ENCODE peak calls at places on chromosomes 11 and 22, in ten cellular contexts. E is lung; S is CD8-positive, alpha-beta memory T cell; F is HCT116; M is endodermal cell; K is left ventricle myocardium inferior; I is stomach; R is tibial artery; V is tibial nerve; P is right atrium auricular region. G is an unnamed sample. For H3K9me3, the result is how much of the 10 kb centered on the place peaks cover.

GRCh38 chr22:40484906-40485660 is 114.7 kb downstream of the SGSM3 start:
- DNase-seq in F (no peak), P (no peak), I (no peak), K (no peak), S (no peak), R (no peak), M (no peak), V (no peak), E (no peak), G (no peak)

GRCh38 chr11:67519726-67520125 is 3.5 kb downstream of the CABP2 start:
- DNase-seq in E (no peak), F (no peak), S (no peak), K (no peak), V (no peak), M (no peak), I (no peak), P (no peak), R (no peak), G (no peak)

GRCh38 chr11:28965824-28966223 is 857.6 kb downstream of the METTL15 start:
- DNase-seq in V (no peak), R (no peak), I (no peak), S (no peak), P (no peak), F (no peak), M (no peak), E (no peak), K (no peak), G (no peak)

GRCh38 chr11:77747381-77747969 is 73.0 kb downstream of the RSF1 start:
- DNase-seq in P (no peak), R (no peak), M (no peak), V (no peak), S (no peak), K (no peak), E (no peak), I (no peak), F (no peak), G (no peak)

GRCh38 chr11:121722431-121723256 is 269.9 kb upstream of the SORL1-AS1 start:
- DNase-seq in K (peak), F (no peak), R (peak), V (peak), M (peak), E (peak), P (peak), S (no peak), I (peak), G (peak)

GRCh38 chr11:112042161-112042960 is 17.2 kb downstream of the DLAT start:
- DNase-seq in R (no peak), K (no peak), F (peak), S (no peak), P (no peak), M (no peak), V (no peak), E (no peak), I (no peak), G (no peak)

GRCh38 chr11:101436511-101437142 is 147.2 kb downstream of the TRPC6 start:
- DNase-seq in V (no peak), S (no peak), R (no peak), E (no peak), F (peak), K (no peak), I (peak), M (peak), P (no peak), G (peak)

GRCh38 chr11:71474771-71475483 is 21.9 kb downstream of the NADSYN1 start:
- DNase-seq in P (no peak), E (no peak), I (no peak), K (no peak), S (peak), F (no peak), R (no peak), V (no peak), M (no peak), G (no peak)

GRCh38 chr22:42091446-42091764 is 833 bp upstream of the NDUFA6 start:
- DNase-seq in F (no peak), M (no peak), I (no peak), S (no peak), K (no peak), P (no peak), E (no peak), R (no peak), V (no peak), G (no peak)

GRCh38 chr11:132895340-132895739 is 637.0 kb downstream of the OPCML start:
- DNase-seq in K (no peak), S (no peak), V (no peak), I (no peak), P (no peak), E (no peak), F (no peak), M (no peak), R (no peak), G (no peak)

GRCh38 chr22:46758098-46758497 is 4.4 kb upstream of the TBC1D22A start:
- DNase-seq in I (no peak), S (no peak), F (no peak), P (no peak), R (no peak), V (no peak), E (no peak), K (no peak), M (no peak), G (no peak)

GRCh38 chr11:35622070-35622469 is 3.8 kb downstream of the FJX1 start:
- DNase-seq in I (no peak), P (no peak), R (no peak), F (no peak), S (no peak), V (no peak), K (no peak), M (no peak), E (no peak), G (no peak)

GRCh38 chr11:69667619-69668604 is 7.2 kb downstream of the LTO1 start:
- DNase-seq in F (no peak), P (no peak), E (no peak), I (no peak), M (peak), K (no peak), R (no peak), V (no peak), S (no peak), G (no peak)

GRCh38 chr11:67071420-67072284 is 15.0 kb downstream of the RHOD start:
- DNase-seq in F (no peak), V (peak), M (peak), P (peak), R (peak), I (peak), S (peak), E (peak), K (peak), G (peak)

GRCh38 chr22:22195265-22196017 is 49.1 kb upstream of the VPREB1 start:
- DNase-seq in I (peak), V (peak), M (peak), P (no peak), K (no peak), E (peak), R (peak), F (peak), S (peak), G (no peak)

GRCh38 chr22:19889951-19890350 is 35.3 kb upstream of the GNB1L start:
- DNase-seq in I (no peak), P (no peak), R (no peak), M (no peak), K (no peak), F (no peak), E (no peak), S (no peak), V (no peak), G (no peak)

GRCh38 chr11:12042215-12042676 is 33.8 kb upstream of the DKK3 start:
- DNase-seq in E (no peak), V (no peak), I (no peak), P (no peak), F (peak), S (no peak), R (no peak), M (no peak), K (no peak), G (no peak)

GRCh38 chr11:16981651-16982194 is 32.5 kb downstream of the PLEKHA7 start:
- DNase-seq in V (peak), S (no peak), M (peak), K (no peak), R (no peak), I (peak), E (no peak), P (no peak), F (peak), G (no peak)

GRCh38 chr11:71477637-71478011 is 24.6 kb downstream of the NADSYN1 start:
- DNase-seq in F (no peak), V (no peak), K (no peak), R (no peak), I (no peak), S (no peak), M (peak), P (no peak), E (no peak), G (no peak)

GRCh38 chr11:105486929-105487328 is 122.9 kb upstream of the GRIA4 start:
- DNase-seq in F (no peak), P (no peak), E (no peak), S (no peak), V (no peak), K (no peak), I (no peak), M (no peak), R (no peak), G (no peak)

GRCh38 chr22:38317995-38318715 is 922 bp upstream of the CSNK1E start:
- DNase-seq in M (peak), E (peak), R (peak), V (peak), F (peak), P (peak), K (peak), I (peak), S (no peak), G (peak)

GRCh38 chr22:17077255-17077654 is 7.5 kb upstream of the IL17RA start:
- DNase-seq in R (no peak), F (no peak), I (no peak), M (no peak), S (no peak), E (no peak), K (no peak), V (no peak), P (no peak), G (no peak)

GRCh38 chr11:88167853-88168252 is 7.4 kb downstream of the RAB38 start:
- DNase-seq in S (no peak), I (no peak), F (no peak), R (no peak), M (no peak), P (no peak), E (no peak), K (no peak), V (no peak), G (no peak)

GRCh38 chr22:19166421-19166820 is 12.1 kb downstream of the SLC25A1 start:
- DNase-seq in K (no peak), V (no peak), I (no peak), E (no peak), M (no peak), F (no peak), P (no peak), S (no peak), R (no peak), G (no peak)

GRCh38 chr11:34266090-34266912 is 91.5 kb downstream of the ABTB2 start:
- DNase-seq in M (no peak), S (no peak), F (no peak), V (peak), E (no peak), I (no peak), R (peak), K (peak), P (peak), G (peak)

GRCh38 chr11:63769044-63769718 is 606 bp upstream of the ZFTA start:
- DNase-seq in K (peak), R (no peak), I (no peak), M (peak), V (no peak), S (peak), F (no peak), P (peak), E (no peak), G (peak)

GRCh38 chr11:6926208-6927029 is at the start of gene ZNF215:
- DNase-seq in K (peak), S (peak), I (peak), F (peak), M (peak), P (peak), E (peak), R (peak), V (peak), G (peak)

GRCh38 chr11:2867722-2868548 is 17.6 kb downstream of the CDKN1C start:
- DNase-seq in P (no peak), R (no peak), F (no peak), V (no peak), E (no peak), S (no peak), K (no peak), M (no peak), I (no peak), G (no peak)

GRCh38 chr11:10693509-10694071 is at the start of gene IRAG1:
- DNase-seq in P (no peak), M (no peak), S (no peak), F (no peak), V (peak), I (peak), E (no peak), K (peak), R (peak), G (peak)

GRCh38 chr22:37304595-37305343 is 22.5 kb downstream of the CYTH4 start:
- DNase-seq in R (no peak), F (no peak), K (no peak), V (no peak), P (no peak), I (no peak), S (no peak), M (no peak), E (no peak), G (no peak)

GRCh38 chr11:114353448-114353847 is 46.9 kb downstream of the C11orf71 start:
- DNase-seq in P (no peak), F (no peak), R (no peak), V (no peak), S (no peak), E (no peak), I (no peak), K (no peak), M (no peak), G (no peak)

GRCh38 chr11:69471329-69472052 is 10.0 kb upstream of the LINC01488 start:
- DNase-seq in V (no peak), R (no peak), P (no peak), K (peak), M (peak), I (no peak), F (no peak), E (no peak), S (no peak), G (no peak)

GRCh38 chr11:6925636-6926207 is 504 bp upstream of the ZNF215 start:
- DNase-seq in V (no peak), F (peak), E (no peak), S (no peak), P (no peak), K (no peak), I (no peak), M (peak), R (no peak), G (no peak)

GRCh38 chr11:11989774-11990744 is 18.4 kb downstream of the DKK3 start:
- DNase-seq in R (no peak), K (no peak), F (no peak), M (peak), I (no peak), P (peak), E (no peak), V (no peak), S (no peak), G (peak)

GRCh38 chr11:117175104-117175503 is 3.4 kb upstream of the SIDT2 start:
- DNase-seq in K (no peak), P (no peak), I (peak), M (no peak), R (no peak), V (no peak), E (no peak), S (no peak), F (no peak), G (no peak)

GRCh38 chr22:49660321-49660720 is 167.4 kb downstream of the BRD1 start:
- DNase-seq in V (no peak), I (no peak), F (no peak), R (no peak), M (no peak), K (no peak), S (no peak), E (no peak), P (no peak), G (peak)

GRCh38 chr22:27588915-27589314 is 212.6 kb downstream of the MN1 start:
- DNase-seq in E (no peak), R (no peak), K (no peak), S (no peak), F (no peak), M (no peak), P (no peak), V (no peak), I (no peak), G (no peak)

GRCh38 chr11:30406978-30407762 is 84.3 kb downstream of the ARL14EP start:
- DNase-seq in M (peak), R (no peak), P (no peak), F (no peak), I (no peak), K (no peak), V (no peak), E (no peak), S (no peak), G (no peak)

GRCh38 chr22:43883012-43883661 is 8.7 kb downstream of the PNPLA5 start:
- DNase-seq in P (no peak), M (peak), V (no peak), E (no peak), I (peak), K (no peak), R (no peak), S (peak), F (peak), G (no peak)

GRCh38 chr22:48627966-48628365 is 1199.7 kb downstream of the BRD1 start:
- DNase-seq in P (no peak), V (no peak), M (no peak), F (no peak), E (no peak), K (no peak), I (no peak), R (no peak), S (no peak), G (no peak)

GRCh38 chr22:48629631-48630443 is 1197.8 kb downstream of the BRD1 start:
- DNase-seq in K (no peak), V (no peak), S (no peak), F (no peak), M (no peak), E (no peak), R (no peak), I (no peak), P (no peak), G (no peak)

GRCh38 chr22:48624401-48624800 is 1203.3 kb downstream of the BRD1 start:
- DNase-seq in F (no peak), V (no peak), R (no peak), E (no peak), S (no peak), K (no peak), P (no peak), M (no peak), I (no peak), G (no peak)

GRCh38 chr22:48628891-48629559 is 1198.6 kb downstream of the BRD1 start:
- DNase-seq in S (no peak), E (no peak), P (no peak), V (no peak), M (peak), F (no peak), K (no peak), I (no peak), R (no peak), G (no peak)

DNA sequence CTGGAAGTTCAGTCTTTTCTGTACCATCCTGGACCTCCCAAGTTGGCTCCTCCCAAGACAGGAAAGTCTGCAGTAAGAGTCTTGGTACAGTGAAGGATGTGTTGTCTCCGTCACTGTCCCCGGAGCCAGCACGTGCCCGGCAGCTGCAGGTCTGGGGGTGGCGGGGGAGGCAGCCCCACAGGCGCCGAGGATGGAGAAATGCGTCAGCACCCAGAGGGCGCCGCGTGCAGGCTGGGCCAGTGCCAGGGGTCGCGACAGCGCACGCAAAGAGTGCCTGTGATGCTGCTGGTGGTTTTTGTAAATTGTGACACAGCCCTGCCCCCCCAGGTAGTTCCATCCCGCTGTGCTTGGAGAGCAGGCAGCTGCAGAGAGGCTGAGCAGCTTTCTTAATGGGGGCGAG is 1200.5 kb downstream of the BRD1 start:
- DNase-seq in E (no peak), R (no peak), S (no peak), V (no peak), F (no peak), I (no peak), M (no peak), P (no peak), K (no peak), G (no peak)
- H3K9me3 ChIP-seq in E (under half), R (under half), S (under half), V (under half), F (under half), I (under half), M (under half), P (under half), K (under half), G (under half)

GRCh38 chr11:73559758-73560157 is 38.2 kb downstream of the FAM168A start:
- DNase-seq in S (no peak), R (no peak), P (no peak), E (no peak), F (no peak), V (no peak), M (no peak), K (no peak), I (no peak), G (no peak)
- H3K9me3 ChIP-seq in S (under half), R (under half), P (under half), E (under half), F (under half), V (under half), M (under half), K (under half), I (under half), G (under half)

DNA sequence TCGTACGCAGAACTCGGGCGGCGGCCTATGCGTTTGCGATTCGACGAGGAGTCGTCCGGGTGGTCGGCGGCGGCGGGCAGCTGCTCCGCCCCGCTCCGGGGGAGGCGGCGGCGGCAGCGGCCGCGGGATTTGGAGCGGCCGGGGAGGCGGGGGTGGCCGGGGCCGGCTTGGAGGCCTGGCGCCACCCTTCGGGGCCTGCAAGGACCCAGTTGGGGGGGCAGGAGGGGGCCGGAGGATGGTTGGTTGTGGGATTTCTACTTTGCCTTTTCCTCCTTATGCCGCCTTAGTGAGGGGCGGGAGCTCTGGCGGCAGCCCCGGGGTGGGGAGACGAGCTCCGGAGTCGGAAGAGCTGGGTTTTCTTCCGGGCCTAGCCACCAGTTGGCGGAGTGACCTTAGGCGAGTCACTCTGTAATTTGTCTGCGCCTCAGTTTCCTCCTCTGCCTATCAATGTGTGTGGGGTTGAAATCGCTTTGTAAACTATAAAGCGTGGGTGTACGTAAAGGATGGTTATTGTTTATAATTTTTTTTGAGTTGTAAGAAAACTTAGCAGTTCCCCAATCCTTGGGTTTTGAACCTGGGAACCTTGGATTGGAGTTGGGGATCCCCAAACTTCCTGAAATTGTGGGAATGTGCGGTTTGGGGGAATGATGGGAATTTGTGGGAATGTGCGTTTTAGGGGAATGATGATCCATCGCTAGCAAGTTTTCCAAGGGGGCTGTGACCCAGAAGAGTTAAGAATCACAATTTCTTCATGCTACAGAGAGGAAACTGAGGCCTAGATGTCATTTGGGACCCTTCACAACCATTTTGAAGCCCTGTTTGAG is 679 bp downstream of the TUG1 start:
- DNase-seq in V (no peak), M (peak), I (peak), S (peak), R (peak), F (no peak), E (peak), K (peak), P (no peak), G (peak)
- H3K9me3 ChIP-seq in V (under half), M (half or more), I (under half), S (under half), R (under half), F (under half), E (under half), K (half or more), P (under half), G (under half)

DNA sequence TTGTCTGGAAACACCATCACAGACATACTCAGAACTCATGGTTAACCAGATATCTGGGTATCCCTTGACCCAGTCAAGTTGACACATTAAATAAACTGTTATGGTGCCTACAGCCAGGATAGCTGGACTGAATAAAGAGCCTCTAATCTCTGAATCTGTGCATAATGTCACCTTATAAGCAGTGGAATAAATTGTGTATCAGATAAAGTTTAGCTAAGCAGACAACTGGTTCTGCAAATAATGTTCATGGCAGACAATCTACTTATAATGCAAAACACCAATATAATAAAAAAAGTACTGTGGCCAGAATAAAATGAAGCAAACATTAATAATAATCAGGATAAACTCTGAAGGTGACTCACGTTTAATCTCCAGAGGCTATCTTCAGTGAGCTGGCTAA is 628.5 kb upstream of the FAT3 start:
- DNase-seq in E (no peak), I (no peak), S (no peak), F (no peak), R (no peak), P (no peak), V (no peak), M (no peak), K (no peak), G (no peak)
- H3K9me3 ChIP-seq in E (under half), I (under half), S (under half), F (under half), R (under half), P (under half), V (under half), M (under half), K (under half), G (under half)

G was measured in uterus.